ENCODE peak calls at places on chromosomes 12 and 14, in four cellular contexts. Y is A549, Q is HepG2, G is IMR-90. R is an unnamed sample.
A peak's percentile ranks its signal among the peaks of the same experiment; 100 is the strongest.

GRCh38 chr12:7994731-7995205 is 37.7 kb upstream of the FOXJ2 start:
- DNase-seq in Y (no peak), Q (no peak), G (peak; percentile 97), R (no peak)

GRCh38 chr14:103091041-103091882 is 3.3 kb upstream of the EXOC3L4 start:
- DNase-seq in Y (peak; percentile 88), Q (no peak), G (peak; percentile 47), R (no peak)

GRCh38 chr12:43675048-43675904 is 83.3 kb downstream of the PUS7L start:
- DNase-seq in Y (no peak), Q (no peak), G (no peak), R (no peak)

GRCh38 chr14:68927956-68928675 is 51.0 kb downstream of the ACTN1 start:
- DNase-seq in Y (no peak), Q (no peak), G (no peak), R (no peak)

GRCh38 chr14:74085828-74086227 is 1.1 kb downstream of the LIN52 start:
- DNase-seq in Y (no peak), Q (no peak), G (no peak), R (no peak)

GRCh38 chr12:93247313-93248057 is 130.2 kb upstream of the NUDT4 start:
- DNase-seq in Y (no peak), Q (no peak), G (peak; percentile 36), R (no peak)

GRCh38 chr14:81772391-81772790 is 238.7 kb upstream of the SEL1L start:
- DNase-seq in Y (no peak), Q (no peak), G (no peak), R (no peak)

GRCh38 chr12:122871851-122872785 is 23.8 kb downstream of the VPS37B start:
- DNase-seq in Y (no peak), Q (no peak), G (peak; percentile 88), R (no peak)

GRCh38 chr14:102591372-102591943 is 991 bp upstream of the RCOR1 start:
- DNase-seq in Y (no peak), Q (no peak), G (peak; percentile 29), R (no peak)

GRCh38 chr14:69240527-69241173 is 19.3 kb upstream of the GALNT16 start:
- DNase-seq in Y (no peak), Q (no peak), G (no peak), R (no peak)

GRCh38 chr12:4194661-4195060 is 78.9 kb upstream of the CCND2 start:
- DNase-seq in Y (no peak), Q (no peak), G (no peak), R (no peak)

GRCh38 chr12:6425588-6426531 is 18.9 kb upstream of the CD27 start:
- DNase-seq in Y (no peak), Q (peak; percentile 49), G (peak; percentile 6), R (no peak)

GRCh38 chr12:98750511-98750910 is 105.4 kb downstream of the APAF1 start:
- DNase-seq in Y (no peak), Q (no peak), G (peak; percentile 13), R (no peak)

GRCh38 chr14:58725226-58725625 is 87.5 kb downstream of the DACT1 start:
- DNase-seq in Y (no peak), Q (no peak), G (no peak), R (no peak)

GRCh38 chr14:87566986-87567385 is 426.0 kb downstream of the GALC start:
- DNase-seq in Y (no peak), Q (no peak), G (peak; percentile 0), R (no peak)

GRCh38 chr12:66767454-66768002 is 88.7 kb upstream of the GRIP1 start:
- DNase-seq in Y (no peak), Q (no peak), G (no peak), R (no peak)

GRCh38 chr12:107360033-107360432 is 266.7 kb upstream of the CRY1 start:
- DNase-seq in Y (no peak), Q (no peak), G (no peak), R (no peak)

GRCh38 chr12:56129210-56129691 is 1.2 kb downstream of the ESYT1 start:
- DNase-seq in Y (peak; percentile 46), Q (no peak), G (peak; percentile 36), R (peak; percentile 57)

GRCh38 chr14:51828017-51828797 is 32.2 kb upstream of the GNG2 start:
- DNase-seq in Y (peak; percentile 33), Q (no peak), G (peak; percentile 62), R (no peak)

GRCh38 chr14:105899657-105900397 is 373.4 kb downstream of the TMEM121 start:
- DNase-seq in Y (no peak), Q (no peak), G (no peak), R (no peak)

GRCh38 chr12:95593266-95593871 is 42.1 kb upstream of the USP44 start:
- DNase-seq in Y (no peak), Q (no peak), G (no peak), R (no peak)

GRCh38 chr14:63745858-63746425 is 18.1 kb upstream of the SGPP1 start:
- DNase-seq in Y (no peak), Q (no peak), G (no peak), R (no peak)

GRCh38 chr14:57845802-57846531 is 19.9 kb downstream of the SLC35F4 start:
- DNase-seq in Y (no peak), Q (no peak), G (no peak), R (no peak)

GRCh38 chr12:118650586-118650960 is 274.2 kb downstream of the SUDS3 start:
- DNase-seq in Y (no peak), Q (no peak), G (no peak), R (no peak)

GRCh38 chr14:89190779-89191513 is 226.1 kb downstream of the FOXN3 start:
- DNase-seq in Y (no peak), Q (no peak), G (no peak), R (no peak)

GRCh38 chr12:93777249-93777648 is 100.1 kb downstream of the CRADD start:
- DNase-seq in Y (no peak), Q (no peak), G (peak; percentile 67), R (no peak)

GRCh38 chr14:101120636-101121398 is 217.3 kb upstream of the RTL1 start:
- DNase-seq in Y (no peak), Q (no peak), G (no peak), R (no peak)

GRCh38 chr12:29610473-29611174 is 113.1 kb upstream of the OVCH1 start:
- DNase-seq in Y (no peak), Q (no peak), G (no peak), R (no peak)

GRCh38 chr14:57871487-57872080 is 5.7 kb upstream of the SLC35F4 start:
- DNase-seq in Y (peak; percentile 21), Q (peak; percentile 26), G (peak; percentile 28), R (peak; percentile 46)

DNA sequence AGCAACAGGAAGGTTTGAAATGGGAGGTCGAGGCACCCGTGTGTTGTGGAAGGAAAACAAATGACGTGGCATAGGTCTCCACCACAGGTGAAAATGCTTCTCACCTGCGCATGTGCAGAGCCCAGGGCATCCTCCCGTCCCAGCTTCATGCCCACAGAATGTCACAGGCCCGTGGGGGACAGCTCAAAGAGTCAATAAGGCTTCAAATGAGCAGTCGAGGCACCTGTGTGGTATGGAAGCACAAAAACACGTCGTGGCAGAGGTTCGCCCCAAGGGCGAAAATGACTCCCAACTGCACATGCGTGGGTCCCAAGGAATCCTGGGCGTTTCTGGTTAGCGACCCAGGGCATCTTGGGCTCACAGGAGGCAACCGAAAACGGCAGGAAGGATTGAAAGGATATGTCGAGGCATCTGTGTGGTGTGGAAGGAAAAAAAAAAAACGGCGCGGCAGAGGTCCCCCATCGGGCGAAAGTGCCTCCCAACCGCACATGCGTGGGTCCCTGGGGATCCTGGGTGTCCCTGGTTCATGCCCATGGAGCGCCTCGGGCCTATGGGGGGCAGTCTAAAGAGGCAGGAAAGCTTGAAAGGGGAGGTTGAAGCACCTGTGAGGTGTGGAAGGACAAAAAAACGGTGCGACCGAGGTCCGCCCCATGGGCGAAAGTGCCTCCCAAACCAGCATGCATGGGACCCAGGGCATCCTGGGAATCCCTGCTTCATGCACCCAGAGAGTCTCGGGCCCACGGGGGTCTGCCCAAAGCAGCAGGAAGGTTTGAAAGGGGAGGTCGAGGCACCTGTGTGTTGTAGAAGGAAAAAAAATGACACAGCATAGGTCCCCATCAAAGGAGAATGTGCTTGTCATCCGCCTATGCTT is 578.5 kb downstream of the ALG10 start:
- DNase-seq in Y (no peak), Q (no peak), G (no peak), R (peak; percentile 1)
- TF ChIP-seq BHLHE40 in Y (no peak), Q (no peak), G (no peak), R (no peak)

GRCh38 chr12:103855036-103855712 is 14.1 kb upstream of the NT5DC3 start:
- DNase-seq in Y (no peak), Q (peak; percentile 65), G (peak; percentile 85), R (no peak)
- TF ChIP-seq BHLHE40 in Y (no peak), Q (no peak), G (no peak), R (no peak)

GRCh38 chr12:83960767-83961166 is 951.8 kb downstream of the SLC6A15 start:
- DNase-seq in Y (no peak), Q (no peak), G (no peak), R (no peak)
- TF ChIP-seq BHLHE40 in Y (no peak), Q (no peak), G (no peak), R (no peak)

DNA sequence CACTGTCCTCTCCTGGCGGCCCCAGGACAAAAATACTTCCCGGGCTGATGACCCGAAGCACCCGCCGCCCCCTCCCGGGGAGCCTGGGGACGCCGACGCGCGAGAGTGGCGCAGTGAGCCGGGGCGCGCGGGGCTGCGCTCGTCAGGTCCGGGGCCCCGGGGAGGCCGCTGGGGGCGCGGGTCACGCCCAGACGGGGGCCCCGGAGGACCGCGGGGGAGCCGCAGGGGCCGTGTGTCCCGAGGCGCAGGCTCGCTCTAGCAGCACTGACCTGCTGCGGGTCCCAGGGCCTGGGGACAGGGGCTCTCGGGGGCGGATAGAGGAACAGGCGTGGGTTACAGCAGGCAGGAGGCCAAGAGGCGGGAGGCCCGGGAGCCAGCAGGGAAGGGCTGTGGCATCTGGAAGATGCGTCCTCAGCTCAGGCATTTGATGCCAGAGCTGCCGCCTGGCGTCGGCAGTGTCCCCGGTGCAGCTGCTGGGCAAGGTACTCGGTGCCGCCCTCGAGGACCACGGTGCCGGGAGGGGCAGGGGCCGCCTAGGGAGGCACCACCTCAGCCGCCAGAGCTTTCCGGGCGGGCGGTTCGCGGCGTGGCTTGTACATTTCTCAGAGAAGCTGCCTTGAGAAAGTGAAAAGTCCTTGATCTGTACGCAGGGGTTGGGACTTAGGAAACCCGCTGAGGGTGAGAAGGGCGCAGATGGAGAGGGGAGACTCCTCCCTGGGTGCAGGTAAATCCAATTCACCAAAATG is 1.2 kb downstream of the WNT5B start:
- DNase-seq in Y (peak; percentile 37), Q (no peak), G (no peak), R (no peak)
- TF ChIP-seq BHLHE40 in Y (no peak), Q (no peak), G (no peak), R (no peak)